ENCODE peak calls at places on chromosome 10, in six cellular contexts. Y is IMR-90, X is GM12878, B is SK-N-SH, I is HepG2, P is K562. W is an unnamed sample. For H3K4me1, the result is how much of the 10 kb centered on the place peaks cover.

GRCh38 chr10:4061441-4061951 is 276.5 kb upstream of the KLF6 start:
- DNase-seq in B (no peak), Y (no peak), X (no peak), I (no peak), P (no peak), W (no peak)

GRCh38 chr10:13396369-13396768 is 48.3 kb upstream of the SEPHS1 start:
- DNase-seq in B (no peak), Y (no peak), X (no peak), I (peak), P (no peak), W (no peak)

GRCh38 chr10:58651040-58651439 is 138.4 kb downstream of the BICC1 start:
- DNase-seq in Y (peak), X (no peak), B (peak), I (no peak), P (no peak), W (no peak)

GRCh38 chr10:132265878-132266496 is 41.8 kb downstream of the STK32C start:
- DNase-seq in P (no peak), X (no peak), B (no peak), I (no peak), Y (peak), W (no peak)

GRCh38 chr10:70677620-70678249 is 5.4 kb downstream of the ADAMTS14 start:
- DNase-seq in Y (no peak), P (no peak), I (no peak), B (no peak), X (no peak), W (no peak)

GRCh38 chr10:84138478-84139125 is 707 bp upstream of the GHITM start:
- DNase-seq in B (peak), I (no peak), X (no peak), P (peak), Y (peak), W (peak)

GRCh38 chr10:90847436-90847835 is 10.4 kb downstream of the HTR7 start:
- DNase-seq in X (no peak), B (no peak), P (no peak), I (no peak), Y (peak), W (no peak)

GRCh38 chr10:128626397-128627060 is 500.3 kb upstream of the MKI67 start:
- DNase-seq in Y (no peak), I (no peak), X (no peak), P (no peak), B (no peak), W (no peak)

GRCh38 chr10:35340975-35341374 is 4.7 kb downstream of the CCNY start:
- DNase-seq in I (no peak), P (peak), Y (peak), B (no peak), X (no peak), W (no peak)

GRCh38 chr10:8614054-8614565 is 559.6 kb downstream of the GATA3 start:
- DNase-seq in Y (no peak), B (no peak), P (no peak), X (no peak), I (no peak), W (no peak)

GRCh38 chr10:112203328-112204076 is 19.9 kb upstream of the GPAM start:
- DNase-seq in Y (peak), X (peak), I (no peak), P (no peak), B (no peak), W (no peak)

DNA sequence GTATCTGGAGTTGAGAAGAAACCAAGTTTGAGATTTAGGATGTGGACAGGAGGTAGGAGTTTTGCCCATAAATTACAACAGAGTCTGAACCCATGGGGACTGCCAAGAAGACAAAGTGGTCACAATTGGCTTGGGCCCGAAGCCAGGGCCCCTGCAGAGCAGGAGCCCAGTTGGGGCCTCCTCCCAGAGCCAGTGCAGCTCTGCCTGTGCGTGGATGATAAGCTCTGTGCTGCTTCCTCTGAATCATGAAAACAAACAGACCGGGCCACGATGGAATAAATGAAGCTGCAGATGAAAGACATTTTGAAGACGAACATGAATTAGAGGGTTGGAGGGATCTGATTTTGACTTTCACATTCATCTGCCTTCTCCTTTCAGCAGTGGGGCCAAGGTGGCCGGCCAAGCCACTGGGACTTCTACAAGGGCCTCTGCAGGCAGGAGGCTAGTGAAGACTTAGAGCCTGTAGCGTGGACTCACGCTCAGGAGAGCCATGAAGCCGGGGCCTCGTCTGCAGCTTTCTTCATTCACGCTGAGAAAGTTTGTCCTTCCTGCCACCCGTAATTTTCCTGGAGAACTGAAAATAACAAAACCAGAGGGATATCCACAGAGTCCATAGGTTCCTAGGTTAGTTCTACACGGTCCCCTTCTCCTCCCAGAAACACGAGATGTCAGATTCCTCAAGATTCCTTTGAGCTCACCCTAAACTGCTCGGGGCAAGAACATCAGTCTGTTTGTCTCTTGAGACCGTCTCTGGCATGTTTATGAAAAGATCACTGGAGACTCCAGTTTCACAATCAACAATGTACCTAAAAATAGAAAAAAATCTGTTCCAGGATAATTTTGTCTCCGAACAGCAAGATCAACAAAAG is 156.7 kb upstream of the LYZL1 start:
- DNase-seq in P (peak), I (peak), Y (peak), B (no peak), X (no peak), W (no peak)
- H3K4me1 ChIP-seq in P (under half), I (under half), Y (under half), B (under half), X (under half), W (under half)

DNA sequence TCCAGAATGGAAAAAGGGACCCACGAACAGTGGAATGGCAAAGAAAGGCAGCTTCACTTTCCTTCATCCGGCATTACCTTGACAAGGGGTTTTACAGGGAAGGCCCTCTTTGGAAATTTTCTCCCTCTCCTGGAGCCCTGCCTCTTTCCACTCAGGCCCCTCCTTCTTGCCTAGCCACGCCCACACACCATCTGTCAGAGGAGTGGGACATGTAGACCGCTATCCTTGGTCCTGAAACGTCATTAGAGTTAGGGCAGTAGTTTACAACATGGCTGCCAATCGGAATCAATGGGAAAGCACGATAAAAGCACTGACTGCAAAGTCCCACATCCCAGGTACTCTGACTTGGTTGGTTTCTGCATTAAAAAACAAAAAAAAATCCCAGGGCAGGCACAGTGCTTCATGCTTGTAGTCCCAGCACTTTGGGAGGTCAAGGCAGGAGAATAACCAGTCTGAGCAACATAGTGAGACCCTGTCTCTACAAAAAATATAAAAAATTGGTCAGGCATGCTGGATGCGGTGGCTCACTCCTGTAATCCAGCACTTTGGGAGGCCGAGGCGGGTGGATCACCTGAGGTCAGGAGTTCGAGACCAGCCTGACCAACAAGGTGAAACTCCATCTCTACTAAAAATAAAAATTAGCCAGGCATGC is 96.4 kb downstream of the MARCHF5 start:
- DNase-seq in B (peak), I (peak), Y (peak), P (peak), X (no peak), W (peak)
- TF ChIP-seq SMC3 in B (no peak), I (no peak), Y (no peak), P (no peak), X (no peak), W (no peak)

GRCh38 chr10:124722812-124723783 is 21.1 kb downstream of the FAM53B start:
- DNase-seq in P (peak), I (no peak), X (peak), Y (no peak), B (no peak), W (no peak)
- H3K4me1 ChIP-seq in P (under half), I (half or more), X (half or more), Y (under half), B (under half), W (under half)

GRCh38 chr10:33381391-33381790 is 46.9 kb upstream of the NRP1 start:
- DNase-seq in P (no peak), X (no peak), B (no peak), I (no peak), Y (peak), W (no peak)
- TF ChIP-seq SMC3 in P (no peak), X (no peak), B (no peak), I (no peak), Y (no peak), W (no peak)

GRCh38 chr10:124663228-124663627 is 81.0 kb downstream of the FAM53B start:
- DNase-seq in Y (no peak), I (no peak), P (no peak), B (no peak), X (no peak), W (no peak)
- H3K4me1 ChIP-seq in Y (under half), I (under half), P (under half), B (under half), X (under half), W (under half)

W was measured in A549.